ENCODE peak calls at places on chromosomes 1 and 21, in four cellular contexts. One of them, this sample, is unnamed.

GRCh38 chr1:198776602-198777029 is 137.8 kb downstream of the PTPRC start:
- DNase-seq in epithelial cell of esophagus: peak; percentile 90
- DNase-seq in testis: peak; percentile 40
- DNase-seq in breast epithelium: no peak
- DNase-seq in this sample: no peak

GRCh38 chr1:23013657-23014056 is 2.0 kb downstream of the TEX46 start:
- DNase-seq in epithelial cell of esophagus: peak; percentile 89
- DNase-seq in testis: no peak
- DNase-seq in breast epithelium: no peak
- DNase-seq in this sample: no peak

GRCh38 chr1:116870322-116870721 is 39.4 kb upstream of the PTGFRN start:
- DNase-seq in epithelial cell of esophagus: no peak
- DNase-seq in testis: no peak
- DNase-seq in breast epithelium: no peak
- DNase-seq in this sample: no peak

GRCh38 chr1:221439734-221440436 is 302.0 kb downstream of the DUSP10 start:
- DNase-seq in epithelial cell of esophagus: peak; percentile 96
- DNase-seq in testis: no peak
- DNase-seq in breast epithelium: no peak
- DNase-seq in this sample: no peak

GRCh38 chr1:59952065-59952464 is 25.5 kb upstream of the CYP2J2 start:
- DNase-seq in epithelial cell of esophagus: no peak
- DNase-seq in testis: no peak
- DNase-seq in breast epithelium: no peak
- DNase-seq in this sample: no peak

GRCh38 chr1:93567255-93567918 is 114.2 kb downstream of the BCAR3 start:
- DNase-seq in epithelial cell of esophagus: peak; percentile 82
- DNase-seq in testis: peak; percentile 88
- DNase-seq in breast epithelium: no peak
- DNase-seq in this sample: no peak

GRCh38 chr1:63731117-63732043 is 42.4 kb upstream of the ROR1 start:
- DNase-seq in epithelial cell of esophagus: peak; percentile 97
- DNase-seq in testis: peak; percentile 31
- DNase-seq in breast epithelium: no peak
- DNase-seq in this sample: no peak

GRCh38 chr1:17438977-17439249 is 564 bp downstream of the RCC2 start:
- DNase-seq in epithelial cell of esophagus: no peak
- DNase-seq in testis: no peak
- DNase-seq in breast epithelium: no peak
- DNase-seq in this sample: no peak

GRCh38 chr1:230636575-230637163 is 5.6 kb upstream of the COG2 start:
- DNase-seq in epithelial cell of esophagus: no peak
- DNase-seq in testis: no peak
- DNase-seq in breast epithelium: no peak
- DNase-seq in this sample: no peak

GRCh38 chr1:203419558-203419957 is 56.0 kb upstream of the PRELP start:
- DNase-seq in epithelial cell of esophagus: no peak
- DNase-seq in testis: no peak
- DNase-seq in breast epithelium: no peak
- DNase-seq in this sample: no peak

GRCh38 chr1:12636098-12636950 is 7.6 kb upstream of the AADACL4 start:
- DNase-seq in epithelial cell of esophagus: no peak
- DNase-seq in testis: peak; percentile 46
- DNase-seq in breast epithelium: no peak
- DNase-seq in this sample: no peak

GRCh38 chr21:36260802-36261201 is 59.2 kb upstream of the MORC3 start:
- DNase-seq in epithelial cell of esophagus: no peak
- DNase-seq in testis: no peak
- DNase-seq in breast epithelium: no peak
- DNase-seq in this sample: no peak

GRCh38 chr1:39098569-39099250 is 72.6 kb downstream of the NDUFS5 start:
- DNase-seq in epithelial cell of esophagus: peak; percentile 85
- DNase-seq in testis: peak; percentile 73
- DNase-seq in breast epithelium: peak; percentile 49
- DNase-seq in this sample: no peak

GRCh38 chr1:231417503-231417902 is 4.6 kb downstream of the EGLN1 start:
- DNase-seq in epithelial cell of esophagus: no peak
- DNase-seq in testis: no peak
- DNase-seq in breast epithelium: no peak
- DNase-seq in this sample: no peak

GRCh38 chr1:233675893-233676292 is 62.0 kb downstream of the KCNK1 start:
- DNase-seq in epithelial cell of esophagus: no peak
- DNase-seq in testis: no peak
- DNase-seq in breast epithelium: no peak
- DNase-seq in this sample: no peak

GRCh38 chr1:112849425-112849966 is 106.5 kb downstream of the SLC16A1 start:
- DNase-seq in epithelial cell of esophagus: peak; percentile 38
- DNase-seq in testis: peak; percentile 47
- DNase-seq in breast epithelium: no peak
- DNase-seq in this sample: no peak

GRCh38 chr1:2229921-2230700 is 2.0 kb downstream of the SKI start:
- DNase-seq in epithelial cell of esophagus: peak; percentile 41
- DNase-seq in testis: peak; percentile 62
- DNase-seq in breast epithelium: no peak
- DNase-seq in this sample: no peak

GRCh38 chr1:100354971-100355394 is 2.7 kb downstream of the CDC14A start:
- DNase-seq in epithelial cell of esophagus: peak; percentile 81
- DNase-seq in testis: no peak
- DNase-seq in breast epithelium: peak; percentile 40
- DNase-seq in this sample: no peak

GRCh38 chr1:232844791-232845190 is 39.6 kb downstream of the MAP10 start:
- DNase-seq in epithelial cell of esophagus: peak; percentile 30
- DNase-seq in testis: no peak
- DNase-seq in breast epithelium: no peak
- DNase-seq in this sample: no peak

GRCh38 chr1:17539526-17540254 is at the start of gene ARHGEF10L:
- DNase-seq in epithelial cell of esophagus: no peak
- DNase-seq in testis: peak; percentile 32
- DNase-seq in breast epithelium: no peak
- DNase-seq in this sample: no peak

GRCh38 chr21:38938343-38938742 is 132.6 kb downstream of the ETS2 start:
- DNase-seq in epithelial cell of esophagus: no peak
- DNase-seq in testis: no peak
- DNase-seq in breast epithelium: no peak
- DNase-seq in this sample: no peak

GRCh38 chr1:203135636-203136305 is 8.2 kb downstream of the ADORA1 start:
- DNase-seq in epithelial cell of esophagus: peak; percentile 41
- DNase-seq in testis: no peak
- DNase-seq in breast epithelium: no peak
- DNase-seq in this sample: no peak

GRCh38 chr1:224106568-224107281 is 7.2 kb upstream of the FBXO28 start:
- DNase-seq in epithelial cell of esophagus: peak; percentile 66
- DNase-seq in testis: no peak
- DNase-seq in breast epithelium: peak; percentile 51
- DNase-seq in this sample: no peak

GRCh38 chr1:88608139-88608943 is 75.7 kb upstream of the PKN2 start:
- DNase-seq in epithelial cell of esophagus: peak; percentile 51
- DNase-seq in testis: no peak
- DNase-seq in breast epithelium: no peak
- DNase-seq in this sample: no peak

GRCh38 chr1:88610687-88611086 is 73.4 kb upstream of the PKN2 start:
- DNase-seq in epithelial cell of esophagus: no peak
- DNase-seq in testis: no peak
- DNase-seq in breast epithelium: no peak
- DNase-seq in this sample: no peak

GRCh38 chr1:88609051-88609450 is 75.0 kb upstream of the PKN2 start:
- DNase-seq in epithelial cell of esophagus: peak; percentile 4
- DNase-seq in testis: no peak
- DNase-seq in breast epithelium: no peak
- DNase-seq in this sample: no peak

GRCh38 chr1:88612783-88613182 is 71.3 kb upstream of the PKN2 start:
- DNase-seq in epithelial cell of esophagus: peak; percentile 65
- DNase-seq in testis: no peak
- DNase-seq in breast epithelium: no peak
- DNase-seq in this sample: no peak

GRCh38 chr1:88612299-88612698 is 71.8 kb upstream of the PKN2 start:
- DNase-seq in epithelial cell of esophagus: no peak
- DNase-seq in testis: no peak
- DNase-seq in breast epithelium: no peak
- DNase-seq in this sample: no peak
- TF ChIP-seq CTCF in epithelial cell of esophagus: no peak
- TF ChIP-seq CTCF in testis: no peak
- TF ChIP-seq CTCF in breast epithelium: no peak
- TF ChIP-seq CTCF in this sample: no peak

GRCh38 chr1:54542120-54542961 is 5.7 kb upstream of the ACOT11 start:
- DNase-seq in epithelial cell of esophagus: peak; percentile 95
- DNase-seq in testis: peak; percentile 71
- DNase-seq in breast epithelium: peak; percentile 59
- DNase-seq in this sample: peak; percentile 44
- TF ChIP-seq CTCF in epithelial cell of esophagus: no peak
- TF ChIP-seq CTCF in testis: no peak
- TF ChIP-seq CTCF in breast epithelium: no peak
- TF ChIP-seq CTCF in this sample: no peak

DNA sequence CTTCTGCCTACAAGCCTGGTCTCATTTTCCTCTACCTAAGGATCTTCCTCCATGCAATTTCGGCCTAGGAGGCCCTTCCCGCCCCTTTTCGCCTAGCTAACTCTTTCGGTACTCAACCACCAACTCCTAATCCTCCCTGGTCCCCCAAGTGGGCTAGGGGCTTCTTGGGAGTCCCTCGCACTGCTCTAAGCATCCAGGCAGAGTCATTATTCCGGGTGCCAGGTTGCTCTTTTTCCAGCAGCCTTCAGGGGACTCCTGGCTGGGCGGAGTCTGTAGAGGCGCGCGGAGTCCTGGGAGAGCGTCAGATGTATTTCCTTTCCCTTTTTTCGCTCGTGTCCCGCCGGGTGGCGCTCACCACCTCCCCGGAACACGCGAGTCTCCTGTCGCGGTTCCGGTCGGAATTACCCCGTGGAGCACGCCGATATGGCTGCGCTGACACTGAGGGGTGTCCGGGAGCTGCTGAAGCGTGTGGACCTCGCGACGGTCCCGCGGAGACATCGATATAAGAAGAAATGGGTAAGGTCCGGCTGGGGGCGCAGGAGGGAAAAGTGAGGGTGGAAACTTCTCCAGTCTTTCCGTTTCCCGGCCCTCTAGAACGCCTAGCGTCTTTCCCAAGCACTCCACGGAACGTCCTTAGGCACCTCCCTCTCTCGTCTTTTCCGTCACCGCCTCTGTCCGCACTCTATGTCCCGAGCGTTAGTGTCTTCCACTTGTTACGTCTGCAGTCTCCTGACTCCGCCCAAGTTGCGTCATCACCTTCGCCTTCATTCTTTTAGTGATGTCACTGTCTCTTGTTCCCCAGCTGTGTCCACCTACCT is at the start of gene NSUN4:
- DNase-seq in epithelial cell of esophagus: peak; percentile 94
- DNase-seq in testis: peak; percentile 96
- DNase-seq in breast epithelium: peak; percentile 92
- DNase-seq in this sample: peak; percentile 96
- TF ChIP-seq CTCF in epithelial cell of esophagus: peak; percentile 51
- TF ChIP-seq CTCF in testis: peak; percentile 56
- TF ChIP-seq CTCF in breast epithelium: peak; percentile 73
- TF ChIP-seq CTCF in this sample: no peak

GRCh38 chr1:10980094-10980577 is 32.3 kb upstream of the TARDBP start:
- DNase-seq in epithelial cell of esophagus: peak; percentile 71
- DNase-seq in testis: peak; percentile 59
- DNase-seq in breast epithelium: peak; percentile 91
- DNase-seq in this sample: peak; percentile 45
- TF ChIP-seq CTCF in epithelial cell of esophagus: peak; percentile 37
- TF ChIP-seq CTCF in testis: no peak
- TF ChIP-seq CTCF in breast epithelium: no peak
- TF ChIP-seq CTCF in this sample: no peak

GRCh38 chr1:67835663-67836452 is 2.6 kb upstream of the GNG12 start:
- DNase-seq in epithelial cell of esophagus: no peak
- DNase-seq in testis: no peak
- DNase-seq in breast epithelium: no peak
- DNase-seq in this sample: no peak

GRCh38 chr1:67833595-67833926 is 294 bp upstream of the GNG12 start:
- DNase-seq in epithelial cell of esophagus: no peak
- DNase-seq in testis: peak; percentile 54
- DNase-seq in breast epithelium: no peak
- DNase-seq in this sample: no peak

GRCh38 chr1:67832737-67833594 is at the start of gene GNG12:
- DNase-seq in epithelial cell of esophagus: peak; percentile 81
- DNase-seq in testis: peak; percentile 82
- DNase-seq in breast epithelium: peak; percentile 57
- DNase-seq in this sample: no peak

GRCh38 chr1:67831850-67832513 is 1.3 kb downstream of the GNG12 start:
- DNase-seq in epithelial cell of esophagus: peak; percentile 72
- DNase-seq in testis: peak; percentile 76
- DNase-seq in breast epithelium: peak; percentile 52
- DNase-seq in this sample: peak; percentile 47

GRCh38 chr1:67834246-67834877 is 1.1 kb upstream of the GNG12 start:
- DNase-seq in epithelial cell of esophagus: peak; percentile 46
- DNase-seq in testis: no peak
- DNase-seq in breast epithelium: no peak
- DNase-seq in this sample: no peak
- TF ChIP-seq CTCF in epithelial cell of esophagus: no peak
- TF ChIP-seq CTCF in testis: no peak
- TF ChIP-seq CTCF in breast epithelium: no peak
- TF ChIP-seq CTCF in this sample: no peak